ENCODE peak calls at places on chromosome 2, in nine cellular contexts. One of them, this sample, is unnamed.
A peak's percentile ranks its signal among the peaks of the same experiment; 100 is the strongest.

GRCh38 chr2:177282101-177282573 is 17.6 kb upstream of the NFE2L2 start:
- DNase-seq in T1000: no peak
- DNase-seq in kidney tubule cell: peak; percentile 90
- DNase-seq in GM13977: no peak
- DNase-seq in nucleus accumbens: no peak
- DNase-seq in NCI-H1048: no peak
- DNase-seq in progenitor cell of endocrine pancreas: no peak
- DNase-seq in neural crest cell: no peak
- DNase-seq in stomach: no peak
- DNase-seq in this sample: no peak

GRCh38 chr2:27496357-27497287 is at the start of gene GCKR:
- DNase-seq in stomach: peak; percentile 70
- DNase-seq in kidney tubule cell: peak; percentile 59
- DNase-seq in progenitor cell of endocrine pancreas: no peak
- DNase-seq in neural crest cell: no peak
- DNase-seq in T1000: no peak
- DNase-seq in GM13977: no peak
- DNase-seq in NCI-H1048: no peak
- DNase-seq in nucleus accumbens: no peak
- DNase-seq in this sample: no peak

GRCh38 chr2:96315400-96316071 is 9.6 kb upstream of the ITPRIPL1 start:
- DNase-seq in GM13977: peak; percentile 37
- DNase-seq in T1000: no peak
- DNase-seq in kidney tubule cell: peak; percentile 82
- DNase-seq in neural crest cell: no peak
- DNase-seq in nucleus accumbens: no peak
- DNase-seq in stomach: no peak
- DNase-seq in NCI-H1048: no peak
- DNase-seq in progenitor cell of endocrine pancreas: no peak
- DNase-seq in this sample: no peak

GRCh38 chr2:51717318-51717717 is 685.4 kb upstream of the NRXN1 start:
- DNase-seq in GM13977: no peak
- DNase-seq in stomach: no peak
- DNase-seq in neural crest cell: no peak
- DNase-seq in kidney tubule cell: peak; percentile 82
- DNase-seq in T1000: no peak
- DNase-seq in NCI-H1048: no peak
- DNase-seq in nucleus accumbens: no peak
- DNase-seq in progenitor cell of endocrine pancreas: no peak
- DNase-seq in this sample: no peak

GRCh38 chr2:71749671-71750101 is 296.3 kb downstream of the DYSF start:
- DNase-seq in kidney tubule cell: peak; percentile 76
- DNase-seq in neural crest cell: no peak
- DNase-seq in nucleus accumbens: no peak
- DNase-seq in GM13977: no peak
- DNase-seq in NCI-H1048: no peak
- DNase-seq in progenitor cell of endocrine pancreas: no peak
- DNase-seq in stomach: no peak
- DNase-seq in T1000: peak; percentile 16
- DNase-seq in this sample: no peak

GRCh38 chr2:168593713-168594112 is 137.6 kb downstream of the CERS6 start:
- DNase-seq in progenitor cell of endocrine pancreas: no peak
- DNase-seq in stomach: no peak
- DNase-seq in GM13977: no peak
- DNase-seq in T1000: no peak
- DNase-seq in NCI-H1048: no peak
- DNase-seq in nucleus accumbens: no peak
- DNase-seq in kidney tubule cell: no peak
- DNase-seq in neural crest cell: no peak
- DNase-seq in this sample: no peak

GRCh38 chr2:36753706-36754221 is 57.3 kb downstream of the VIT start:
- DNase-seq in T1000: no peak
- DNase-seq in progenitor cell of endocrine pancreas: no peak
- DNase-seq in GM13977: no peak
- DNase-seq in NCI-H1048: no peak
- DNase-seq in nucleus accumbens: no peak
- DNase-seq in neural crest cell: no peak
- DNase-seq in stomach: no peak
- DNase-seq in kidney tubule cell: peak; percentile 43
- DNase-seq in this sample: no peak

GRCh38 chr2:2750867-2751714 is 420.0 kb upstream of the MYT1L start:
- DNase-seq in kidney tubule cell: no peak
- DNase-seq in neural crest cell: no peak
- DNase-seq in T1000: no peak
- DNase-seq in NCI-H1048: no peak
- DNase-seq in stomach: no peak
- DNase-seq in progenitor cell of endocrine pancreas: no peak
- DNase-seq in nucleus accumbens: no peak
- DNase-seq in GM13977: no peak
- DNase-seq in this sample: no peak

GRCh38 chr2:20288941-20289340 is 61.7 kb downstream of the PUM2 start:
- DNase-seq in T1000: no peak
- DNase-seq in GM13977: no peak
- DNase-seq in progenitor cell of endocrine pancreas: no peak
- DNase-seq in neural crest cell: no peak
- DNase-seq in stomach: no peak
- DNase-seq in nucleus accumbens: no peak
- DNase-seq in NCI-H1048: no peak
- DNase-seq in kidney tubule cell: peak; percentile 55
- DNase-seq in this sample: no peak

GRCh38 chr2:166614027-166614426 is 120.0 kb upstream of the SCN7A start:
- DNase-seq in T1000: no peak
- DNase-seq in GM13977: no peak
- DNase-seq in stomach: no peak
- DNase-seq in neural crest cell: no peak
- DNase-seq in nucleus accumbens: no peak
- DNase-seq in progenitor cell of endocrine pancreas: no peak
- DNase-seq in NCI-H1048: no peak
- DNase-seq in kidney tubule cell: peak; percentile 24
- DNase-seq in this sample: no peak

GRCh38 chr2:5497874-5498273 is 194.3 kb upstream of the SOX11 start:
- DNase-seq in T1000: no peak
- DNase-seq in stomach: peak; percentile 33
- DNase-seq in nucleus accumbens: no peak
- DNase-seq in NCI-H1048: no peak
- DNase-seq in progenitor cell of endocrine pancreas: no peak
- DNase-seq in kidney tubule cell: no peak
- DNase-seq in neural crest cell: no peak
- DNase-seq in GM13977: no peak
- DNase-seq in this sample: no peak

GRCh38 chr2:49261021-49261538 is 106.8 kb upstream of the FSHR start:
- DNase-seq in stomach: no peak
- DNase-seq in GM13977: no peak
- DNase-seq in neural crest cell: no peak
- DNase-seq in progenitor cell of endocrine pancreas: no peak
- DNase-seq in NCI-H1048: no peak
- DNase-seq in T1000: no peak
- DNase-seq in nucleus accumbens: no peak
- DNase-seq in kidney tubule cell: no peak
- DNase-seq in this sample: no peak

GRCh38 chr2:128786800-128787478 is 468.3 kb upstream of the HS6ST1 start:
- DNase-seq in T1000: no peak
- DNase-seq in nucleus accumbens: no peak
- DNase-seq in progenitor cell of endocrine pancreas: no peak
- DNase-seq in neural crest cell: no peak
- DNase-seq in stomach: no peak
- DNase-seq in kidney tubule cell: no peak
- DNase-seq in GM13977: no peak
- DNase-seq in NCI-H1048: no peak
- DNase-seq in this sample: no peak

GRCh38 chr2:8168007-8168717 is 513.7 kb upstream of the ID2 start:
- DNase-seq in kidney tubule cell: no peak
- DNase-seq in T1000: no peak
- DNase-seq in GM13977: no peak
- DNase-seq in NCI-H1048: no peak
- DNase-seq in progenitor cell of endocrine pancreas: no peak
- DNase-seq in stomach: no peak
- DNase-seq in neural crest cell: no peak
- DNase-seq in nucleus accumbens: no peak
- DNase-seq in this sample: no peak

GRCh38 chr2:143473206-143473605 is 344.0 kb downstream of the ARHGAP15 start:
- DNase-seq in GM13977: no peak
- DNase-seq in nucleus accumbens: no peak
- DNase-seq in progenitor cell of endocrine pancreas: no peak
- DNase-seq in NCI-H1048: no peak
- DNase-seq in neural crest cell: no peak
- DNase-seq in kidney tubule cell: peak; percentile 36
- DNase-seq in T1000: no peak
- DNase-seq in stomach: no peak
- DNase-seq in this sample: no peak

GRCh38 chr2:206250041-206250897 is 24.2 kb upstream of the ZDBF2 start:
- DNase-seq in neural crest cell: no peak
- DNase-seq in GM13977: peak; percentile 33
- DNase-seq in T1000: no peak
- DNase-seq in progenitor cell of endocrine pancreas: no peak
- DNase-seq in kidney tubule cell: no peak
- DNase-seq in NCI-H1048: no peak
- DNase-seq in stomach: no peak
- DNase-seq in nucleus accumbens: no peak
- DNase-seq in this sample: no peak

GRCh38 chr2:69223759-69224494 is 163.1 kb downstream of the GFPT1 start:
- DNase-seq in kidney tubule cell: peak; percentile 26
- DNase-seq in progenitor cell of endocrine pancreas: no peak
- DNase-seq in nucleus accumbens: no peak
- DNase-seq in T1000: no peak
- DNase-seq in neural crest cell: no peak
- DNase-seq in GM13977: no peak
- DNase-seq in NCI-H1048: no peak
- DNase-seq in stomach: no peak
- DNase-seq in this sample: no peak

GRCh38 chr2:61247204-61247812 is 85.3 kb downstream of the C2orf74 start:
- DNase-seq in stomach: no peak
- DNase-seq in neural crest cell: no peak
- DNase-seq in kidney tubule cell: peak; percentile 38
- DNase-seq in GM13977: no peak
- DNase-seq in nucleus accumbens: no peak
- DNase-seq in T1000: no peak
- DNase-seq in progenitor cell of endocrine pancreas: no peak
- DNase-seq in NCI-H1048: no peak
- DNase-seq in this sample: no peak